ENCODE peak calls at places on chromosomes 2 and 18, in nine cellular contexts. One of them, this sample, is unnamed.

GRCh38 chr18:73647391-73647790 is 500.2 kb downstream of the FBXO15 start:
- DNase-seq in left cardiac atrium: no peak
- DNase-seq in stimulated activated CD4-positive, alpha-beta T cell treated with anti-CD3 and anti-CD28 coated beads, Interleukin-2, amount 100 ng/mL, for 48 hours: no peak
- DNase-seq in T-helper 9 cell: no peak
- DNase-seq in activated naive CD8-positive, alpha-beta T cell treated with anti-CD3 and anti-CD28 coated beads for 36 hours: no peak
- DNase-seq in transverse colon: no peak
- DNase-seq in RCC 7860: peak; percentile 11
- DNase-seq in epithelial cell of prostate: no peak
- DNase-seq in RKO: no peak
- DNase-seq in this sample: no peak

GRCh38 chr2:166384774-166385173 is 9.0 kb upstream of the SCN9A start:
- DNase-seq in stimulated activated CD4-positive, alpha-beta T cell treated with anti-CD3 and anti-CD28 coated beads, Interleukin-2, amount 100 ng/mL, for 48 hours: no peak
- DNase-seq in activated naive CD8-positive, alpha-beta T cell treated with anti-CD3 and anti-CD28 coated beads for 36 hours: no peak
- DNase-seq in RCC 7860: peak; percentile 25
- DNase-seq in T-helper 9 cell: no peak
- DNase-seq in RKO: peak; percentile 43
- DNase-seq in transverse colon: no peak
- DNase-seq in left cardiac atrium: no peak
- DNase-seq in epithelial cell of prostate: no peak
- DNase-seq in this sample: no peak

GRCh38 chr18:59155140-59155539 is 15.5 kb downstream of the SEC11C start:
- DNase-seq in epithelial cell of prostate: no peak
- DNase-seq in RCC 7860: peak; percentile 21
- DNase-seq in T-helper 9 cell: no peak
- DNase-seq in transverse colon: no peak
- DNase-seq in stimulated activated CD4-positive, alpha-beta T cell treated with anti-CD3 and anti-CD28 coated beads, Interleukin-2, amount 100 ng/mL, for 48 hours: no peak
- DNase-seq in activated naive CD8-positive, alpha-beta T cell treated with anti-CD3 and anti-CD28 coated beads for 36 hours: no peak
- DNase-seq in left cardiac atrium: no peak
- DNase-seq in RKO: no peak
- DNase-seq in this sample: no peak

GRCh38 chr18:26456070-26456491 is 92.3 kb downstream of the KCTD1 start:
- DNase-seq in epithelial cell of prostate: no peak
- DNase-seq in transverse colon: no peak
- DNase-seq in RCC 7860: no peak
- DNase-seq in T-helper 9 cell: no peak
- DNase-seq in RKO: peak; percentile 14
- DNase-seq in left cardiac atrium: no peak
- DNase-seq in stimulated activated CD4-positive, alpha-beta T cell treated with anti-CD3 and anti-CD28 coated beads, Interleukin-2, amount 100 ng/mL, for 48 hours: no peak
- DNase-seq in activated naive CD8-positive, alpha-beta T cell treated with anti-CD3 and anti-CD28 coated beads for 36 hours: no peak
- DNase-seq in this sample: no peak

GRCh38 chr2:160376576-160376975 is 117.0 kb downstream of the RBMS1 start:
- DNase-seq in T-helper 9 cell: no peak
- DNase-seq in epithelial cell of prostate: no peak
- DNase-seq in activated naive CD8-positive, alpha-beta T cell treated with anti-CD3 and anti-CD28 coated beads for 36 hours: no peak
- DNase-seq in transverse colon: no peak
- DNase-seq in left cardiac atrium: no peak
- DNase-seq in RKO: no peak
- DNase-seq in stimulated activated CD4-positive, alpha-beta T cell treated with anti-CD3 and anti-CD28 coated beads, Interleukin-2, amount 100 ng/mL, for 48 hours: no peak
- DNase-seq in RCC 7860: no peak
- DNase-seq in this sample: peak; percentile 64

GRCh38 chr2:224613543-224614317 is 28.6 kb upstream of the CUL3 start:
- DNase-seq in stimulated activated CD4-positive, alpha-beta T cell treated with anti-CD3 and anti-CD28 coated beads, Interleukin-2, amount 100 ng/mL, for 48 hours: no peak
- DNase-seq in epithelial cell of prostate: no peak
- DNase-seq in left cardiac atrium: no peak
- DNase-seq in transverse colon: no peak
- DNase-seq in RCC 7860: no peak
- DNase-seq in activated naive CD8-positive, alpha-beta T cell treated with anti-CD3 and anti-CD28 coated beads for 36 hours: no peak
- DNase-seq in T-helper 9 cell: no peak
- DNase-seq in RKO: no peak
- DNase-seq in this sample: no peak

GRCh38 chr2:168798076-168798887 is 4.2 kb upstream of the NOSTRIN start:
- DNase-seq in RCC 7860: no peak
- DNase-seq in activated naive CD8-positive, alpha-beta T cell treated with anti-CD3 and anti-CD28 coated beads for 36 hours: no peak
- DNase-seq in stimulated activated CD4-positive, alpha-beta T cell treated with anti-CD3 and anti-CD28 coated beads, Interleukin-2, amount 100 ng/mL, for 48 hours: no peak
- DNase-seq in epithelial cell of prostate: no peak
- DNase-seq in RKO: no peak
- DNase-seq in T-helper 9 cell: no peak
- DNase-seq in left cardiac atrium: peak; percentile 36
- DNase-seq in transverse colon: peak; percentile 67
- DNase-seq in this sample: peak; percentile 50

GRCh38 chr18:63159590-63159989 is 160.0 kb downstream of the BCL2 start:
- DNase-seq in RKO: no peak
- DNase-seq in left cardiac atrium: no peak
- DNase-seq in T-helper 9 cell: no peak
- DNase-seq in stimulated activated CD4-positive, alpha-beta T cell treated with anti-CD3 and anti-CD28 coated beads, Interleukin-2, amount 100 ng/mL, for 48 hours: no peak
- DNase-seq in transverse colon: peak; percentile 39
- DNase-seq in activated naive CD8-positive, alpha-beta T cell treated with anti-CD3 and anti-CD28 coated beads for 36 hours: peak; percentile 40
- DNase-seq in epithelial cell of prostate: no peak
- DNase-seq in RCC 7860: no peak
- DNase-seq in this sample: no peak

GRCh38 chr2:81542119-81542518 is 1237.6 kb upstream of the LRRTM1 start:
- DNase-seq in left cardiac atrium: no peak
- DNase-seq in T-helper 9 cell: no peak
- DNase-seq in transverse colon: no peak
- DNase-seq in epithelial cell of prostate: no peak
- DNase-seq in RCC 7860: no peak
- DNase-seq in RKO: no peak
- DNase-seq in stimulated activated CD4-positive, alpha-beta T cell treated with anti-CD3 and anti-CD28 coated beads, Interleukin-2, amount 100 ng/mL, for 48 hours: no peak
- DNase-seq in activated naive CD8-positive, alpha-beta T cell treated with anti-CD3 and anti-CD28 coated beads for 36 hours: no peak
- DNase-seq in this sample: no peak

GRCh38 chr2:233039217-233040173 is 7.0 kb downstream of the NEU2 start:
- DNase-seq in RKO: no peak
- DNase-seq in activated naive CD8-positive, alpha-beta T cell treated with anti-CD3 and anti-CD28 coated beads for 36 hours: no peak
- DNase-seq in RCC 7860: no peak
- DNase-seq in T-helper 9 cell: no peak
- DNase-seq in epithelial cell of prostate: no peak
- DNase-seq in stimulated activated CD4-positive, alpha-beta T cell treated with anti-CD3 and anti-CD28 coated beads, Interleukin-2, amount 100 ng/mL, for 48 hours: no peak
- DNase-seq in left cardiac atrium: no peak
- DNase-seq in transverse colon: no peak
- DNase-seq in this sample: no peak